ENCODE peak calls at places on chromosomes 3 and 15, in five cellular contexts. Q is left ventricle myocardium inferior, K is breast epithelium, R is brain microvascular endothelial cell, B is dorsolateral prefrontal cortex. T is an unnamed sample.

GRCh38 chr15:27538325-27538724 is 560.8 kb downstream of the OCA2 start:
- DNase-seq in K (no peak), Q (no peak), B (no peak), R (no peak), T (no peak)

GRCh38 chr3:136171097-136171542 is 25.0 kb downstream of the MSL2 start:
- DNase-seq in R (no peak), K (no peak), B (no peak), Q (no peak), T (no peak)

GRCh38 chr15:53978248-53978906 is at the start of gene UNC13C:
- DNase-seq in K (no peak), R (peak; percentile 7), B (peak; percentile 65), Q (peak; percentile 14), T (no peak)

GRCh38 chr3:46858996-46859710 is 4.1 kb downstream of the MYL3 start:
- DNase-seq in R (no peak), B (peak; percentile 10), K (no peak), Q (peak; percentile 11), T (no peak)

GRCh38 chr15:70575251-70576227 is 187.8 kb downstream of the UACA start:
- DNase-seq in K (no peak), R (no peak), B (no peak), Q (no peak), T (no peak)

GRCh38 chr3:187963003-187963676 is 190.8 kb upstream of the LPP start:
- DNase-seq in R (no peak), B (no peak), K (no peak), Q (no peak), T (no peak)

GRCh38 chr3:51675201-51675611 is 4.2 kb downstream of the TEX264 start:
- DNase-seq in K (no peak), Q (peak; percentile 4), B (no peak), R (no peak), T (peak; percentile 65)

GRCh38 chr3:170044795-170045244 is 7.0 kb downstream of the GPR160 start:
- DNase-seq in Q (no peak), R (no peak), B (no peak), K (no peak), T (no peak)

GRCh38 chr3:71513081-71513480 is 70.4 kb downstream of the FOXP1 start:
- DNase-seq in B (no peak), R (no peak), Q (no peak), K (no peak), T (no peak)

GRCh38 chr3:127612966-127613365 is 14.8 kb downstream of the MCM2 start:
- DNase-seq in K (no peak), R (no peak), B (no peak), Q (no peak), T (peak; percentile 21)

GRCh38 chr3:48565186-48565585 is 1.6 kb upstream of the UCN2 start:
- DNase-seq in R (no peak), B (no peak), K (no peak), Q (no peak), T (no peak)

GRCh38 chr3:146664403-146664802 is 59.3 kb upstream of the PLSCR5 start:
- DNase-seq in B (no peak), R (no peak), Q (no peak), K (no peak), T (no peak)

GRCh38 chr3:129005526-129006303 is 4.6 kb downstream of the EFCC1 start:
- DNase-seq in R (no peak), K (no peak), Q (peak; percentile 62), B (no peak), T (no peak)

GRCh38 chr15:58264068-58264971 is 126.1 kb downstream of the AQP9 start:
- DNase-seq in R (no peak), B (no peak), K (no peak), Q (no peak), T (no peak)

GRCh38 chr3:16534914-16535301 is 21.4 kb upstream of the RFTN1 start:
- DNase-seq in R (no peak), B (no peak), Q (no peak), K (no peak), T (no peak)

GRCh38 chr3:174419216-174419615 is 439.9 kb upstream of the NAALADL2 start:
- DNase-seq in K (no peak), Q (no peak), R (no peak), B (no peak), T (no peak)

GRCh38 chr3:126346466-126346865 is 10.7 kb downstream of the KLF15 start:
- DNase-seq in K (no peak), Q (no peak), B (peak; percentile 8), R (no peak), T (no peak)

GRCh38 chr15:55799287-55800212 is 56.6 kb upstream of the PRTG start:
- DNase-seq in R (peak; percentile 53), B (no peak), Q (peak; percentile 19), K (no peak), T (peak; percentile 69)

GRCh38 chr15:90062023-90062728 is 40.1 kb downstream of the IDH2 start:
- DNase-seq in Q (peak; percentile 54), K (peak; percentile 67), B (no peak), R (peak; percentile 9), T (peak; percentile 19)

GRCh38 chr3:44355634-44356033 is 17.1 kb downstream of the TCAIM start:
- DNase-seq in K (no peak), B (no peak), Q (no peak), R (peak; percentile 79), T (peak; percentile 89)

GRCh38 chr3:100023150-100023549 is 91.2 kb downstream of the FILIP1L start:
- DNase-seq in Q (no peak), R (no peak), B (no peak), K (no peak), T (peak; percentile 49)

DNA sequence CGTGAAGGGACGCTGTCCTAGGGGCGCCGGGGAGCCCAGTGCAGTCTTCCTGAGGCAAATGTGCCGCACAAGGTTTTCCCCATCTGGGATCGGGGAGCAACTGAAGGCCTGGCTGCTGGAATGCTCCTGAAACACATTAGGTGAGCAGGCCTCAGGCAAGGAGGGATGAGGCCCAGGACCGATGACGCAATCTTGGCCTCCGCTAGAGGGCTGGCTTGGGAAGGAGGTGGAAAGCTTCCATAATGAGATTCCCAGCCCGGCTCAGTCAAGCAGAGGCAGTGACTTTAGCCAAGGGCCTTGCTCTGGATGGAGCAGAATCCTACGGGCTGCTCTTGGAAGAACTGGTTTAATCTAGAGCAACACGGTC is 50.8 kb downstream of the CPN2 start:
- DNase-seq in K (peak; percentile 90), R (no peak), B (no peak), Q (peak; percentile 76), T (peak; percentile 87)
- TF ChIP-seq CTCF in K (no peak), R (no peak), B (no peak), Q (peak; percentile 36), T (peak; percentile 7)

GRCh38 chr3:58627580-58627894 is 39.0 kb downstream of the FAM3D start:
- DNase-seq in B (no peak), R (no peak), K (peak; percentile 29), Q (peak; percentile 77), T (peak; percentile 64)

GRCh38 chr3:58629629-58630028 is 36.9 kb downstream of the FAM3D start:
- DNase-seq in B (no peak), Q (no peak), K (no peak), R (no peak), T (no peak)

GRCh38 chr3:58630081-58630709 is 36.4 kb downstream of the FAM3D start:
- DNase-seq in Q (peak; percentile 42), K (peak; percentile 35), R (peak; percentile 30), B (peak; percentile 70), T (peak; percentile 76)

GRCh38 chr3:58627941-58628340 is 38.6 kb downstream of the FAM3D start:
- DNase-seq in Q (no peak), B (no peak), K (no peak), R (no peak), T (no peak)

GRCh38 chr3:58628823-58629562 is 37.6 kb downstream of the FAM3D start:
- DNase-seq in K (no peak), R (peak; percentile 69), B (no peak), Q (no peak), T (peak; percentile 97)
- TF ChIP-seq CTCF in K (no peak), R (no peak), B (no peak), Q (no peak), T (no peak)

GRCh38 chr3:158091526-158091925 is 14.7 kb downstream of the SHOX2 start:
- DNase-seq in K (no peak), B (no peak), Q (no peak), R (no peak), T (peak; percentile 64)
- TF ChIP-seq CTCF in K (no peak), B (no peak), Q (peak; percentile 35), R (peak; percentile 56), T (peak; percentile 43)

GRCh38 chr3:8713901-8714759 is 19.5 kb upstream of the CAV3 start:
- DNase-seq in R (no peak), B (no peak), K (no peak), Q (no peak), T (no peak)
- TF ChIP-seq CTCF in R (peak; percentile 66), B (no peak), K (no peak), Q (peak; percentile 18), T (peak; percentile 67)

GRCh38 chr15:84889991-84890669 is 5.7 kb downstream of the SLC28A1 start:
- DNase-seq in B (no peak), Q (no peak), K (no peak), R (no peak), T (no peak)
- TF ChIP-seq CTCF in B (no peak), Q (no peak), K (no peak), R (no peak), T (no peak)

DNA sequence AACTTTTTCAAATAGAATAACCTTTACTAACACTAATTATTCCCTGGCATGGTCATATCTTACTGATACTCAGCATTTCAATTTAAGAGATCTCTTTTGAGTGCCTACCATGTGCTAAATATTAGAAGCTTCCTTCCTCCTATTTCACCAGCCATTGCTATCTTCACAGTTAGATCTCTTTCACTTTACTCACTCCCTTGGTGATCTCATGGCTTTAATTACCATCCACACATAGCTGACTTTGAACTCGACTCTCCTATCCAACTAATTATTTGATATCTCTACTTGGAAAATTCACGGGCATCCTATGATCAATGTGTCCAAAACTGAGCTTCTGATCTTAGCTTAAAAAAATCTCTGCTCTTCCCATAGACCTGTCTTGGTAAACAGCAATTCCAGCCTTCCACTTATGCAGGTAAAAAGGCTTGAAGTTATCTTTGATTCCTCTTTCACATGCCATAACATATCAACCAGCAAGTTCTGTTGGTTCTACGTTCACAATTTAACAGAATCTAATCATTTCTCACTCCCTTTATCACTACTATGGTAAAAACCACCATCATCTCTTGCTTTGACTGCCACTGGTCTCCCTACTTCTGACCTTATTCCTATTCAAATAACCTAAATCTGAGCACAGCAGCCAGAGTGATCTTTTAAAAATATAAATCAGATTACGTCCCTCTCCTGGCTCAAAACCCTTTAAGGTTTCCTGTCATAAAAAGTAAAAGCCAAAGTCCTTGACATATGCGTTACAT is 41.8 kb downstream of the HLTF start:
- DNase-seq in R (no peak), Q (no peak), B (no peak), K (no peak), T (no peak)
- TF ChIP-seq CTCF in R (no peak), Q (no peak), B (no peak), K (no peak), T (no peak)

T was measured in cardiac fibroblast.